ENCODE peak calls at places on chromosomes 6 and 20, in four cellular contexts. U is B cell, X is breast epithelium, J is upper lobe of right lung. M is an unnamed sample.

GRCh38 chr20:34522969-34523871 is 7.0 kb downstream of the DYNLRB1 start:
- DNase-seq in U (no peak), X (no peak), J (no peak), M (no peak)

GRCh38 chr6:105890521-105891244 is 195.5 kb upstream of the PRDM1 start:
- DNase-seq in U (no peak), X (no peak), J (no peak), M (no peak)

GRCh38 chr6:156720739-156721714 is 56.2 kb upstream of the ARID1B start:
- DNase-seq in U (no peak), X (peak; percentile 53), J (peak; percentile 72), M (no peak)

GRCh38 chr6:34241351-34242215 is 4.9 kb downstream of the HMGA1 start:
- DNase-seq in U (no peak), X (peak; percentile 46), J (peak; percentile 41), M (no peak)

GRCh38 chr6:6851059-6851658 is 256.6 kb upstream of the RREB1 start:
- DNase-seq in U (no peak), X (no peak), J (no peak), M (no peak)

GRCh38 chr6:157841211-157841840 is 18.3 kb downstream of the SNX9 start:
- DNase-seq in U (peak; percentile 58), X (no peak), J (no peak), M (no peak)

GRCh38 chr6:136510782-136511181 is 39.4 kb downstream of the MAP7 start:
- DNase-seq in U (no peak), X (no peak), J (no peak), M (no peak)

GRCh38 chr20:62236674-62236996 is 1.7 kb upstream of the OSBPL2 start:
- DNase-seq in U (no peak), X (no peak), J (no peak), M (no peak)

GRCh38 chr20:47854687-47855212 is 69.5 kb upstream of the SULF2 start:
- DNase-seq in U (no peak), X (no peak), J (no peak), M (no peak)

GRCh38 chr6:95848717-95849116 is 167.1 kb upstream of the FUT9 start:
- DNase-seq in U (no peak), X (no peak), J (no peak), M (no peak)

GRCh38 chr6:18478610-18479009 is 91.5 kb downstream of the RNF144B start:
- DNase-seq in U (no peak), X (no peak), J (no peak), M (no peak)

GRCh38 chr20:64100566-64100888 is 6.8 kb downstream of the NPBWR2 start:
- DNase-seq in U (no peak), X (no peak), J (no peak), M (no peak)

GRCh38 chr6:43969158-43969981 is 157.9 kb downstream of the MRPL14 start:
- DNase-seq in U (no peak), X (no peak), J (no peak), M (no peak)

DNA sequence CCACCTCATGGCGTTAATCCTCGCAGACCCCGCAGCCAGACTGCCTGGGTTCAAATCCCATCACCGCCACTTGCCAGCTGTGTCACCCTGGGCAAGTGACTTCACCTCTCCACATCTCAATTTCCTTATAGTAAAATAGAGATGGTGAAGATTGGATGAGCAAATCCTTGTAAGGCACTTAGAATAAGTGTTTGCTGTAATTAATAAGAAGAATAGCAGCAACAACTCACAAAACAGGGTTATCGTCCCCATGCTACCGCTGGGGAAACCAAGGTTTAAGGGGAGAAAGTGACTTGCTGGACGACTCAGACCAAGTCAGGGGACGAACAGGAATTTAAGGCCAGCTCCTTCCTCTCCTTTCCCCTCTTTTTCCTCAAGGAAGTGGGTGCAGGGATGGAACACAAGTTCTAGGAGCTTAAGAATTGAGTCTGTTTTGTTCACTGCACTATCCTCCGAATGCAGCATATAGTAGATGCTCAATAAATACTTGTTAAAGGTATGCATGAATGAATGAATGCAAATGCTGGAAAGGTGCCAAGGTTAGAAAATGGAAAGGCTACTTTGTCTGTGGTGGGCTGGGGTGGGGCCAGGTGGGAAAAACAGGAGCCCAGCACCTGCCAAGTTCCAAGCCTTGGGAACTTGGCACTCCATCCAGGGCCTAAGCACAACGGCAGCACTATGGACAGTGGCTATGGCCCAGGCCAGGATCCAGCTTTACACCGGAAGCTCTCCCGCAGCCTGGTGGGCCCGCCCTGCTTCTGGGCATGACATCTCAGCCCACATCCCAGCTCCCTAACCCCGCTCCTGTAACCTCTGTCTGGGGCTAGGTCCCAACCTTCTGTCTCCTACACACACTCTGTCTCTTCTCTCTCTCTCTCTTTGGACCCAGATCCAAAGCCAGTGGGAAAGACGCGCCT is 4.9 kb upstream of the CDH22 start:
- DNase-seq in U (no peak), X (no peak), J (no peak), M (no peak)
- TF ChIP-seq CTCF in U (no peak), X (no peak), J (no peak), M (no peak)

GRCh38 chr20:46308258-46309157 is at the start of gene CDH22:
- DNase-seq in U (no peak), X (no peak), J (no peak), M (no peak)
- TF ChIP-seq CTCF in U (peak; percentile 18), X (peak; percentile 32), J (peak; percentile 28), M (peak; percentile 39)

DNA sequence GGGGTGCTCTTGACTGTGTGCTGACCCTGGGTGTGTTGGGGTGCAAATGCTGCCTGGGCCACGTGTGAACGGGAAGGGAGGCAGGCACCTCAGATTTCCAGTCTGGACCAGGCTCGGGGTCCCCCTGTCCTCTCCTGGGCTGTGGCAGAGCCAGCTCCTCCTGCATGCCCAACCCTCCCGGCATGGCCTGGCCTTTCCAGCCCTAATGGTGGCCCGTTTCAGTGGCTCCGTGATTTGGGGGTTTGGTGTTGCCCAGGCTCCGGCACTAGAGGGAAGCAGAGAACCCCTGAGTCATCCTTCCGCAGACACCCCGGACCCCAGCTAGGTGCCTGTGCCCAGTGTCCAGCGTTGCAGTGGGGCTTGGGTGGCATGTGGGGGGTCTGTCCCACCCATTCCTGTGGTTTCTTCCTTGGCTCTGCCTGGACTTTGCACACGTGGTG is 9.1 kb downstream of the RBM38 start:
- DNase-seq in U (no peak), X (no peak), J (no peak), M (no peak)
- TF ChIP-seq CTCF in U (peak; percentile 46), X (no peak), J (no peak), M (no peak)

GRCh38 chr6:65505736-65506135 is 201.3 kb downstream of the EYS start:
- DNase-seq in U (no peak), X (no peak), J (no peak), M (no peak)
- TF ChIP-seq CTCF in U (no peak), X (no peak), J (no peak), M (no peak)

GRCh38 chr6:118280210-118280609 is 267.9 kb upstream of the PLN start:
- DNase-seq in U (no peak), X (no peak), J (no peak), M (no peak)

GRCh38 chr6:118284736-118285360 is 263.2 kb upstream of the PLN start:
- DNase-seq in U (no peak), X (no peak), J (no peak), M (no peak)

GRCh38 chr6:118281291-118281690 is 266.8 kb upstream of the PLN start:
- DNase-seq in U (no peak), X (no peak), J (no peak), M (no peak)

GRCh38 chr6:118285791-118286190 is 262.3 kb upstream of the PLN start:
- DNase-seq in U (no peak), X (no peak), J (no peak), M (no peak)

GRCh38 chr6:118283759-118284158 is 264.3 kb upstream of the PLN start:
- DNase-seq in U (no peak), X (no peak), J (no peak), M (no peak)
- TF ChIP-seq CTCF in U (peak; percentile 32), X (peak; percentile 43), J (peak; percentile 81), M (no peak)

GRCh38 chr6:78867370-78868040 is at the start of gene IRAK1BP1:
- DNase-seq in U (peak; percentile 89), X (peak; percentile 58), J (peak; percentile 93), M (peak; percentile 53)
- TF ChIP-seq CTCF in U (peak; percentile 18), X (no peak), J (no peak), M (no peak)

GRCh38 chr6:80939936-80940335 is 812.5 kb downstream of the TENT5A start:
- DNase-seq in U (no peak), X (no peak), J (no peak), M (no peak)
- TF ChIP-seq CTCF in U (no peak), X (no peak), J (no peak), M (no peak)

DNA sequence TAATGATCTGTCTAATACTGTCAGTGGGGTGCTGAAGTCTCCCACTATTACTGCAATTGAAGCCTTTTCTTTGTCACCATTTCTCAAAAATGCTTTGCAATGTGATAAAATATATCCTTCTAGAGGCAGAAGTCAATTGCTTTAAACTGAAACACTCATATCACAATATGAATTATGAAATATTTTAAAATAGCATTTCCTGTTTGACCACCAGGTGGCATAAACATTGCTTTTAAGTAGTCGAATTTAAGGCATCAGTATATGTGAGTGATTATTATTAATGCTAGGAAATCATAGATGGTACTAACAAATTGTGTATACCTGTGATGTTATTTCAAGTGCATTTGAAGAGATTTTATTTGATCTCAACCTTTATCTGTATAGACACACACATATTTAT is 87.5 kb downstream of the MEI4 start:
- DNase-seq in U (no peak), X (no peak), J (no peak), M (no peak)
- TF ChIP-seq CTCF in U (peak; percentile 36), X (peak; percentile 33), J (peak; percentile 48), M (peak; percentile 85)

GRCh38 chr20:33490934-33491656 is 1.2 kb downstream of the CBFA2T2 start:
- DNase-seq in U (no peak), X (no peak), J (no peak), M (no peak)

GRCh38 chr20:33493076-33493766 is 3.3 kb downstream of the CBFA2T2 start:
- DNase-seq in U (no peak), X (no peak), J (peak; percentile 37), M (no peak)

GRCh38 chr20:33489495-33490022 is 337 bp upstream of the CBFA2T2 start:
- DNase-seq in U (peak; percentile 99), X (peak; percentile 100), J (peak; percentile 100), M (peak; percentile 98)

GRCh38 chr20:33488201-33488600 is 1.7 kb upstream of the CBFA2T2 start:
- DNase-seq in U (no peak), X (no peak), J (peak; percentile 21), M (no peak)

DNA sequence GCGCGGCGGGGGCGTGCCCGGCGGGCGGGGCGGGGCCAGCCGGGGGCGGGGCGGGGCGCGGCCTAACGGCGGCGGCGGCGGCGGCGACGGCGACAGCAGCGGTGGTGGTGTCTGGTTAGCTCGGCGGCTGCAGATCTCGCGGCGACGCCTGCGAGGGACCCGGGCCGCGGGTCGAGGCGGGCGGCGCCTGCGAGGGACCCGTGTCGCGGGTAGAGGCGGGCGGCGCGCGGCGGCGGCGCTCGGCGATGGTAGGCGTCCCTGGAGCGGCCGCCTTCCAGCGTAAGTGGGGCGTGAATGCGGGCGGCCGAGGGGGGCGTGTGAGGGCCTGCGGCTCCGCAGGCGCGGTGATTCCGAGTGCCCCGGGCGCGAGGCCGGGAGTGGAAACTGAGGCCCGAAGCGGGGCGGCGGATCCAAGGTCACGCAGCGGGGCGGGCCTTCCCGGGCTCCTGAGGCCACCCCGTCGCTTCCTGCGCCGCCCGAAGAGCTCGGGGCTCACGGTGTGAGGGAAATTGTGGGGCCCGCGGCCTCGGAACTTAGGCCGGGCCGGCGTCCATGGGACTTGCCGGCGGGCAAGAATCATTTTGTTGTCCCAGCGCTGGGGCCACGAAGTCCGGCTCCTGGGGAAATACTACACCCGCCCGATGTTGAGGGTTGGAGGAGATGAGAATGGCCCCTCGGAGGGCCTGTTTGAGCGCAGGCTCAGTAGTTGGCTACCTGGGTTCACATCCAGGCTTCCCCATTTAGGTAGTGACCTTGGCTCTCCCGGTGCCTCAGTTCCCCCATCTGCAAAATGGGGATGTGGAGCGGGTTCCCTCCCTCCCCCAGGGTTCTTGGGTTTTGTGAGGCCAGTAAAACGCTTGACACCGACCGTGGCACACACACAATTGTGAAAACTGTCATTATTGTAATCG is at the start of gene CBFA2T2:
- DNase-seq in U (peak; percentile 55), X (peak; percentile 55), J (peak; percentile 89), M (no peak)
- TF ChIP-seq CTCF in U (no peak), X (no peak), J (no peak), M (no peak)

GRCh38 chr20:46438156-46438750 is 31.8 kb upstream of the ELMO2 start:
- DNase-seq in U (no peak), X (no peak), J (no peak), M (no peak)
- TF ChIP-seq CTCF in U (no peak), X (no peak), J (peak; percentile 14), M (no peak)